ENCODE peak calls at places on chromosomes 2 and 18, in five cellular contexts. M, H, J, F and A are unnamed samples.

GRCh38 chr2:97718051-97718882 is 4.9 kb downstream of the ZAP70 start:
- ATAC-seq in M (peak), H (peak), J (peak), F (no peak), A (peak)

GRCh38 chr2:43109261-43109743 is 117.1 kb downstream of the ZFP36L2 start:
- ATAC-seq in M (no peak), H (no peak), J (peak), F (no peak), A (no peak)

GRCh38 chr2:203344667-203345066 is 16.5 kb downstream of the ABI2 start:
- ATAC-seq in M (no peak), H (no peak), J (no peak), F (no peak), A (no peak)

GRCh38 chr18:63253018-63253417 is 66.6 kb downstream of the BCL2 start:
- ATAC-seq in M (no peak), H (no peak), J (no peak), F (no peak), A (no peak)

GRCh38 chr2:213420829-213421385 is 136.6 kb downstream of the SPAG16 start:
- ATAC-seq in M (no peak), H (no peak), J (no peak), F (no peak), A (peak)

GRCh38 chr2:48250474-48250844 is 279.5 kb upstream of the STON1 start:
- ATAC-seq in M (no peak), H (no peak), J (no peak), F (no peak), A (no peak)

GRCh38 chr2:177118636-177119035 is 94.0 kb upstream of the HNRNPA3 start:
- ATAC-seq in M (no peak), H (no peak), J (no peak), F (no peak), A (no peak)

GRCh38 chr2:14815201-14815600 is 182.7 kb downstream of the LRATD1 start:
- ATAC-seq in M (no peak), H (no peak), J (peak), F (peak), A (no peak)

GRCh38 chr2:15042824-15043223 is 410.3 kb downstream of the LRATD1 start:
- ATAC-seq in M (no peak), H (no peak), J (peak), F (no peak), A (no peak)

GRCh38 chr2:88464166-88464565 is 11.7 kb upstream of the FOXI3 start:
- ATAC-seq in M (no peak), H (no peak), J (no peak), F (no peak), A (no peak)

GRCh38 chr2:65388051-65388531 is 44.3 kb downstream of the SPRED2 start:
- ATAC-seq in M (no peak), H (peak), J (no peak), F (no peak), A (peak)